ENCODE peak calls at places on chromosomes 4 and X, in four cellular contexts. S is activated CD4-positive, CD25-positive, alpha-beta regulatory T cell treated with anti-CD3 and anti-CD28 coated beads, Interleukin-2, amount 50 U/mL, for 72 hours; F is fibroblast of mammary gland; H is amniotic stem cell. M is an unnamed sample.
A peak's percentile ranks its signal among the peaks of the same experiment; 100 is the strongest.

GRCh38 chr4:147599206-147599605 is 18.0 kb upstream of the TMEM184C start:
- DNase-seq in S (no peak), F (no peak), H (no peak), M (no peak)

GRCh38 chr4:185987976-185988627 is 80.9 kb upstream of the TLR3 start:
- DNase-seq in S (no peak), F (peak; percentile 77), H (no peak), M (no peak)

GRCh38 chr4:835148-836002 is 9.4 kb upstream of the CPLX1 start:
- DNase-seq in S (no peak), F (no peak), H (no peak), M (no peak)

GRCh38 chr4:95190751-95191436 is 357.9 kb downstream of the UNC5C start:
- DNase-seq in S (no peak), F (no peak), H (no peak), M (no peak)

GRCh38 chr4:127251423-127251822 is 381.3 kb upstream of the INTU start:
- DNase-seq in S (no peak), F (peak; percentile 39), H (peak; percentile 22), M (no peak)

GRCh38 chrX:46208225-46208854 is 336.9 kb downstream of the ZNF674 start:
- DNase-seq in S (no peak), F (peak; percentile 37), H (no peak), M (no peak)

GRCh38 chr4:124083706-124084105 is 628.8 kb downstream of the ANKRD50 start:
- DNase-seq in S (no peak), F (no peak), H (no peak), M (no peak)

GRCh38 chr4:8657381-8657776 is 64.8 kb downstream of the CPZ start:
- DNase-seq in S (no peak), F (no peak), H (no peak), M (no peak)

GRCh38 chr4:146514651-146515379 is 6.9 kb downstream of the SLC10A7 start:
- DNase-seq in S (no peak), F (no peak), H (no peak), M (no peak)

GRCh38 chr4:123606946-123607542 is 210.4 kb downstream of the SPRY1 start:
- DNase-seq in S (no peak), F (no peak), H (no peak), M (no peak)

GRCh38 chrX:7252013-7252610 is 104.2 kb upstream of the PUDP start:
- DNase-seq in S (no peak), F (no peak), H (no peak), M (no peak)

GRCh38 chrX:29666361-29666760 is 549.0 kb upstream of the MAGEB2 start:
- DNase-seq in S (no peak), F (peak; percentile 65), H (no peak), M (no peak)

GRCh38 chr4:83252782-83253405 is 31.7 kb downstream of the COQ2 start:
- DNase-seq in S (peak; percentile 45), F (peak; percentile 66), H (no peak), M (peak; percentile 67)

GRCh38 chrX:153723351-153724251 is 586 bp downstream of the BCAP31 start:
- DNase-seq in S (peak; percentile 45), F (peak; percentile 38), H (no peak), M (no peak)

GRCh38 chrX:126165401-126165720 is 728 bp downstream of the DCAF12L2 start:
- DNase-seq in S (no peak), F (no peak), H (no peak), M (no peak)

GRCh38 chr4:11529625-11530201 is 101.0 kb upstream of the HS3ST1 start:
- DNase-seq in S (no peak), F (peak; percentile 47), H (no peak), M (no peak)

GRCh38 chr4:146302833-146303232 is 88.5 kb downstream of the REELD1 start:
- DNase-seq in S (no peak), F (no peak), H (no peak), M (no peak)

GRCh38 chr4:2417196-2417764 is 1.2 kb downstream of the ZFYVE28 start:
- DNase-seq in S (no peak), F (no peak), H (no peak), M (no peak)

GRCh38 chrX:20116575-20117240 is at the start of gene MAP7D2:
- DNase-seq in S (no peak), F (no peak), H (no peak), M (no peak)

GRCh38 chr4:55512077-55512476 is 34.6 kb downstream of the CLOCK start:
- DNase-seq in S (no peak), F (no peak), H (no peak), M (no peak)

GRCh38 chr4:97330915-97331314 is 812.4 kb downstream of the STPG2 start:
- DNase-seq in S (no peak), F (no peak), H (no peak), M (no peak)

GRCh38 chr4:47741200-47741599 is 96.7 kb downstream of the CORIN start:
- DNase-seq in S (no peak), F (peak; percentile 82), H (no peak), M (no peak)

GRCh38 chr4:17336524-17336941 is 175.4 kb downstream of the QDPR start:
- DNase-seq in S (peak; percentile 56), F (no peak), H (no peak), M (no peak)

GRCh38 chr4:182808673-182809416 is 108.3 kb downstream of the DCTD start:
- DNase-seq in S (peak; percentile 46), F (no peak), H (no peak), M (no peak)